ENCODE peak calls at places on chromosomes 2 and 18, in nine cellular contexts. One of them, this sample, is unnamed.

GRCh38 chr2:23385748-23386421 is 906 bp downstream of the KLHL29 start:
- DNase-seq in OCI-LY7: no peak
- DNase-seq in neural crest cell: no peak
- DNase-seq in HFF-Myc: no peak
- DNase-seq in fibroblast of lung: no peak
- DNase-seq in uterus: peak
- DNase-seq in AG09309: no peak
- DNase-seq in brain microvascular endothelial cell: no peak
- DNase-seq in AG10803: peak
- DNase-seq in this sample: peak

GRCh38 chr2:165582409-165582808 is 112.9 kb downstream of the CSRNP3 start:
- DNase-seq in AG10803: peak
- DNase-seq in uterus: no peak
- DNase-seq in OCI-LY7: no peak
- DNase-seq in fibroblast of lung: peak
- DNase-seq in neural crest cell: no peak
- DNase-seq in HFF-Myc: no peak
- DNase-seq in brain microvascular endothelial cell: no peak
- DNase-seq in AG09309: no peak
- DNase-seq in this sample: no peak

GRCh38 chr18:29838556-29838955 is 1204.0 kb downstream of the DSC3 start:
- DNase-seq in AG09309: no peak
- DNase-seq in uterus: no peak
- DNase-seq in fibroblast of lung: no peak
- DNase-seq in AG10803: no peak
- DNase-seq in neural crest cell: no peak
- DNase-seq in OCI-LY7: no peak
- DNase-seq in brain microvascular endothelial cell: no peak
- DNase-seq in HFF-Myc: no peak
- DNase-seq in this sample: no peak

GRCh38 chr2:156483741-156484173 is 47.6 kb downstream of the GPD2 start:
- DNase-seq in AG09309: no peak
- DNase-seq in OCI-LY7: no peak
- DNase-seq in neural crest cell: no peak
- DNase-seq in brain microvascular endothelial cell: no peak
- DNase-seq in fibroblast of lung: peak
- DNase-seq in AG10803: peak
- DNase-seq in uterus: no peak
- DNase-seq in HFF-Myc: no peak
- DNase-seq in this sample: no peak

GRCh38 chr2:151766421-151767153 is 32.3 kb upstream of the NEB start:
- DNase-seq in brain microvascular endothelial cell: peak
- DNase-seq in fibroblast of lung: no peak
- DNase-seq in AG10803: no peak
- DNase-seq in AG09309: no peak
- DNase-seq in HFF-Myc: no peak
- DNase-seq in uterus: no peak
- DNase-seq in OCI-LY7: peak
- DNase-seq in neural crest cell: no peak
- DNase-seq in this sample: peak

GRCh38 chr2:43224571-43225092 is 1.8 kb downstream of the ZFP36L2 start:
- DNase-seq in AG09309: no peak
- DNase-seq in neural crest cell: peak
- DNase-seq in uterus: no peak
- DNase-seq in brain microvascular endothelial cell: peak
- DNase-seq in AG10803: peak
- DNase-seq in OCI-LY7: peak
- DNase-seq in fibroblast of lung: peak
- DNase-seq in HFF-Myc: no peak
- DNase-seq in this sample: peak

GRCh38 chr2:199471443-199472057 is 13.8 kb upstream of the SATB2 start:
- DNase-seq in AG10803: peak
- DNase-seq in AG09309: no peak
- DNase-seq in HFF-Myc: no peak
- DNase-seq in OCI-LY7: peak
- DNase-seq in fibroblast of lung: peak
- DNase-seq in brain microvascular endothelial cell: peak
- DNase-seq in neural crest cell: peak
- DNase-seq in uterus: peak
- DNase-seq in this sample: peak

GRCh38 chr18:69217271-69217670 is 183.4 kb upstream of the DOK6 start:
- DNase-seq in AG09309: no peak
- DNase-seq in uterus: no peak
- DNase-seq in AG10803: no peak
- DNase-seq in fibroblast of lung: no peak
- DNase-seq in OCI-LY7: no peak
- DNase-seq in HFF-Myc: no peak
- DNase-seq in neural crest cell: no peak
- DNase-seq in brain microvascular endothelial cell: no peak
- DNase-seq in this sample: no peak

GRCh38 chr2:70748002-70748779 is 19.8 kb downstream of the ADD2 start:
- DNase-seq in HFF-Myc: no peak
- DNase-seq in neural crest cell: no peak
- DNase-seq in AG09309: no peak
- DNase-seq in OCI-LY7: no peak
- DNase-seq in brain microvascular endothelial cell: no peak
- DNase-seq in uterus: no peak
- DNase-seq in fibroblast of lung: no peak
- DNase-seq in AG10803: no peak
- DNase-seq in this sample: no peak

GRCh38 chr2:95552911-95553310 is 38.9 kb upstream of the TRIM43 start:
- DNase-seq in fibroblast of lung: peak
- DNase-seq in HFF-Myc: no peak
- DNase-seq in neural crest cell: no peak
- DNase-seq in AG10803: peak
- DNase-seq in OCI-LY7: no peak
- DNase-seq in AG09309: no peak
- DNase-seq in brain microvascular endothelial cell: no peak
- DNase-seq in uterus: no peak
- DNase-seq in this sample: no peak

GRCh38 chr2:26043862-26044736 is 10.2 kb downstream of the RAB10 start:
- DNase-seq in brain microvascular endothelial cell: no peak
- DNase-seq in AG10803: peak
- DNase-seq in neural crest cell: no peak
- DNase-seq in AG09309: no peak
- DNase-seq in fibroblast of lung: peak
- DNase-seq in HFF-Myc: no peak
- DNase-seq in OCI-LY7: no peak
- DNase-seq in uterus: no peak
- DNase-seq in this sample: peak

GRCh38 chr2:241865416-241865956 is 4.0 kb upstream of the RTP5 start:
- DNase-seq in HFF-Myc: no peak
- DNase-seq in AG09309: no peak
- DNase-seq in uterus: no peak
- DNase-seq in AG10803: no peak
- DNase-seq in OCI-LY7: no peak
- DNase-seq in neural crest cell: no peak
- DNase-seq in brain microvascular endothelial cell: no peak
- DNase-seq in fibroblast of lung: no peak
- DNase-seq in this sample: no peak

GRCh38 chr2:129780316-129781282 is 198.9 kb upstream of the RAB6C start:
- DNase-seq in OCI-LY7: no peak
- DNase-seq in brain microvascular endothelial cell: no peak
- DNase-seq in AG10803: no peak
- DNase-seq in AG09309: no peak
- DNase-seq in neural crest cell: no peak
- DNase-seq in fibroblast of lung: no peak
- DNase-seq in HFF-Myc: no peak
- DNase-seq in uterus: no peak
- DNase-seq in this sample: no peak

GRCh38 chr18:35577045-35577848 is 4.3 kb upstream of the GALNT1 start:
- DNase-seq in OCI-LY7: no peak
- DNase-seq in neural crest cell: no peak
- DNase-seq in fibroblast of lung: peak
- DNase-seq in brain microvascular endothelial cell: no peak
- DNase-seq in HFF-Myc: no peak
- DNase-seq in AG10803: no peak
- DNase-seq in AG09309: no peak
- DNase-seq in uterus: no peak
- DNase-seq in this sample: peak

GRCh38 chr2:232525796-232526195 is at the start of gene CHRND:
- DNase-seq in AG09309: no peak
- DNase-seq in HFF-Myc: no peak
- DNase-seq in OCI-LY7: no peak
- DNase-seq in AG10803: no peak
- DNase-seq in brain microvascular endothelial cell: no peak
- DNase-seq in neural crest cell: no peak
- DNase-seq in uterus: no peak
- DNase-seq in fibroblast of lung: no peak
- DNase-seq in this sample: no peak

GRCh38 chr18:79687806-79688205 is 8.2 kb downstream of the CTDP1 start:
- DNase-seq in fibroblast of lung: peak
- DNase-seq in OCI-LY7: no peak
- DNase-seq in AG10803: peak
- DNase-seq in HFF-Myc: no peak
- DNase-seq in neural crest cell: no peak
- DNase-seq in AG09309: no peak
- DNase-seq in brain microvascular endothelial cell: peak
- DNase-seq in uterus: no peak
- DNase-seq in this sample: peak

GRCh38 chr18:35352283-35352682 is 8.1 kb upstream of the ZNF24 start:
- DNase-seq in HFF-Myc: no peak
- DNase-seq in OCI-LY7: no peak
- DNase-seq in fibroblast of lung: no peak
- DNase-seq in neural crest cell: no peak
- DNase-seq in AG10803: no peak
- DNase-seq in brain microvascular endothelial cell: no peak
- DNase-seq in AG09309: no peak
- DNase-seq in uterus: no peak
- DNase-seq in this sample: no peak

GRCh38 chr2:120926463-120927165 is 190.9 kb downstream of the GLI2 start:
- DNase-seq in OCI-LY7: no peak
- DNase-seq in neural crest cell: no peak
- DNase-seq in brain microvascular endothelial cell: no peak
- DNase-seq in AG09309: no peak
- DNase-seq in fibroblast of lung: peak
- DNase-seq in uterus: no peak
- DNase-seq in HFF-Myc: no peak
- DNase-seq in AG10803: no peak
- DNase-seq in this sample: no peak

GRCh38 chr2:80326214-80326613 is 21.7 kb upstream of the LRRTM1 start:
- DNase-seq in uterus: no peak
- DNase-seq in OCI-LY7: peak
- DNase-seq in AG09309: no peak
- DNase-seq in HFF-Myc: peak
- DNase-seq in neural crest cell: no peak
- DNase-seq in fibroblast of lung: peak
- DNase-seq in brain microvascular endothelial cell: no peak
- DNase-seq in AG10803: peak
- DNase-seq in this sample: no peak
- TF ChIP-seq CTCF in uterus: no peak
- TF ChIP-seq CTCF in OCI-LY7: peak
- TF ChIP-seq CTCF in AG09309: peak
- TF ChIP-seq CTCF in HFF-Myc: peak
- TF ChIP-seq CTCF in neural crest cell: peak
- TF ChIP-seq CTCF in fibroblast of lung: peak
- TF ChIP-seq CTCF in brain microvascular endothelial cell: peak
- TF ChIP-seq CTCF in AG10803: peak
- TF ChIP-seq CTCF in this sample: no peak

GRCh38 chr2:29783696-29784095 is 137.7 kb downstream of the ALK start:
- DNase-seq in uterus: no peak
- DNase-seq in OCI-LY7: no peak
- DNase-seq in brain microvascular endothelial cell: no peak
- DNase-seq in AG09309: no peak
- DNase-seq in fibroblast of lung: no peak
- DNase-seq in neural crest cell: no peak
- DNase-seq in AG10803: no peak
- DNase-seq in HFF-Myc: no peak
- DNase-seq in this sample: no peak
- TF ChIP-seq CTCF in uterus: no peak
- TF ChIP-seq CTCF in OCI-LY7: no peak
- TF ChIP-seq CTCF in brain microvascular endothelial cell: no peak
- TF ChIP-seq CTCF in AG09309: no peak
- TF ChIP-seq CTCF in fibroblast of lung: no peak
- TF ChIP-seq CTCF in neural crest cell: no peak
- TF ChIP-seq CTCF in AG10803: no peak
- TF ChIP-seq CTCF in HFF-Myc: no peak
- TF ChIP-seq CTCF in this sample: no peak

DNA sequence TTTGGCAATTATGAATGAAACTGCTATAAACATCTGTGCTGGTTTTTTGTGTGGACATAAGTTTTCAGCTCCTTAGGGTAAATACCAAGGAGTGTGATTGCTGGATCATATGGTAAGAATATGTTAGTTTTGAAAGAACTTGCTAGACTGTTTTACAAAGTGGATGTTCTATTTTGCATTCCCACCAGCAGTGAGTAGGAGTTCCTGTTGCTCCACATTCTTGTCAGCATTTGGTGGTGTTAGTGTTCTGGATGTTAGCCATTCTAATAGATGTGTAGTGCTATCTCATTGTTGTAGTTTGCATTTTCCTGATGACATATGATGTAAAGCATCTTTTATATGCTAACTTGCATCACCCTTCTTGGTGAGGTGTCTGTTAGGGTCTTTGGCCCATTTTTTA is 304.6 kb downstream of the NUP35 start:
- DNase-seq in neural crest cell: no peak
- DNase-seq in HFF-Myc: no peak
- DNase-seq in brain microvascular endothelial cell: no peak
- DNase-seq in AG10803: no peak
- DNase-seq in AG09309: no peak
- DNase-seq in uterus: no peak
- DNase-seq in OCI-LY7: no peak
- DNase-seq in fibroblast of lung: no peak
- DNase-seq in this sample: no peak
- TF ChIP-seq CTCF in neural crest cell: no peak
- TF ChIP-seq CTCF in HFF-Myc: no peak
- TF ChIP-seq CTCF in brain microvascular endothelial cell: no peak
- TF ChIP-seq CTCF in AG10803: no peak
- TF ChIP-seq CTCF in AG09309: no peak
- TF ChIP-seq CTCF in uterus: no peak
- TF ChIP-seq CTCF in OCI-LY7: no peak
- TF ChIP-seq CTCF in fibroblast of lung: no peak
- TF ChIP-seq CTCF in this sample: no peak

GRCh38 chr2:131140581-131140980 is 35.4 kb downstream of the PLEKHB2 start:
- DNase-seq in HFF-Myc: no peak
- DNase-seq in OCI-LY7: no peak
- DNase-seq in neural crest cell: no peak
- DNase-seq in AG10803: no peak
- DNase-seq in brain microvascular endothelial cell: no peak
- DNase-seq in uterus: no peak
- DNase-seq in fibroblast of lung: no peak
- DNase-seq in AG09309: no peak
- DNase-seq in this sample: no peak
- TF ChIP-seq CTCF in HFF-Myc: no peak
- TF ChIP-seq CTCF in OCI-LY7: no peak
- TF ChIP-seq CTCF in neural crest cell: no peak
- TF ChIP-seq CTCF in AG10803: no peak
- TF ChIP-seq CTCF in brain microvascular endothelial cell: no peak
- TF ChIP-seq CTCF in uterus: no peak
- TF ChIP-seq CTCF in fibroblast of lung: no peak
- TF ChIP-seq CTCF in AG09309: no peak
- TF ChIP-seq CTCF in this sample: no peak

GRCh38 chr18:31206787-31207381 is 44.2 kb upstream of the DSC1 start:
- DNase-seq in AG10803: no peak
- DNase-seq in brain microvascular endothelial cell: peak
- DNase-seq in AG09309: no peak
- DNase-seq in OCI-LY7: no peak
- DNase-seq in neural crest cell: peak
- DNase-seq in uterus: no peak
- DNase-seq in HFF-Myc: no peak
- DNase-seq in fibroblast of lung: peak
- DNase-seq in this sample: peak
- TF ChIP-seq CTCF in AG10803: no peak
- TF ChIP-seq CTCF in brain microvascular endothelial cell: peak
- TF ChIP-seq CTCF in AG09309: no peak
- TF ChIP-seq CTCF in OCI-LY7: no peak
- TF ChIP-seq CTCF in neural crest cell: peak
- TF ChIP-seq CTCF in uterus: no peak
- TF ChIP-seq CTCF in HFF-Myc: no peak
- TF ChIP-seq CTCF in fibroblast of lung: no peak
- TF ChIP-seq CTCF in this sample: no peak

This sample was measured in GM20000.